ENCODE peak calls at places on chromosomes 6 and 20, in four cellular contexts. A is HepG2, R is GM12878, J is K562. W is an unnamed sample.

GRCh38 chr6:16725145-16725864 is 36.0 kb downstream of the ATXN1 start:
- DNase-seq in J (no peak), A (no peak), R (no peak), W (no peak)

GRCh38 chr20:24164360-24164759 is 175.8 kb upstream of the GGTLC1 start:
- DNase-seq in J (peak), A (peak), R (no peak), W (peak)

GRCh38 chr6:33718713-33719112 is 7.2 kb upstream of the UQCC2 start:
- DNase-seq in R (no peak), J (no peak), A (no peak), W (no peak)

GRCh38 chr6:155378724-155379123 is 64.4 kb upstream of the TFB1M start:
- DNase-seq in J (no peak), R (no peak), A (no peak), W (no peak)

GRCh38 chr20:14832630-14833029 is 495.2 kb upstream of the FLRT3 start:
- DNase-seq in R (peak), J (no peak), A (no peak), W (no peak)

GRCh38 chr6:18439581-18439980 is 52.4 kb downstream of the RNF144B start:
- DNase-seq in A (no peak), J (no peak), R (no peak), W (no peak)

GRCh38 chr6:40504274-40504673 is 82.9 kb downstream of the LRFN2 start:
- DNase-seq in J (no peak), R (no peak), A (no peak), W (no peak)

GRCh38 chr20:57652865-57653545 is 32.8 kb upstream of the ZBP1 start:
- DNase-seq in J (no peak), R (no peak), A (no peak), W (no peak)

GRCh38 chr6:137240168-137240567 is 21.0 kb upstream of the IFNGR1 start:
- DNase-seq in J (no peak), A (peak), R (no peak), W (no peak)

GRCh38 chr6:21981235-21981833 is 315.5 kb downstream of the PRL start:
- DNase-seq in J (no peak), R (no peak), A (no peak), W (no peak)

DNA sequence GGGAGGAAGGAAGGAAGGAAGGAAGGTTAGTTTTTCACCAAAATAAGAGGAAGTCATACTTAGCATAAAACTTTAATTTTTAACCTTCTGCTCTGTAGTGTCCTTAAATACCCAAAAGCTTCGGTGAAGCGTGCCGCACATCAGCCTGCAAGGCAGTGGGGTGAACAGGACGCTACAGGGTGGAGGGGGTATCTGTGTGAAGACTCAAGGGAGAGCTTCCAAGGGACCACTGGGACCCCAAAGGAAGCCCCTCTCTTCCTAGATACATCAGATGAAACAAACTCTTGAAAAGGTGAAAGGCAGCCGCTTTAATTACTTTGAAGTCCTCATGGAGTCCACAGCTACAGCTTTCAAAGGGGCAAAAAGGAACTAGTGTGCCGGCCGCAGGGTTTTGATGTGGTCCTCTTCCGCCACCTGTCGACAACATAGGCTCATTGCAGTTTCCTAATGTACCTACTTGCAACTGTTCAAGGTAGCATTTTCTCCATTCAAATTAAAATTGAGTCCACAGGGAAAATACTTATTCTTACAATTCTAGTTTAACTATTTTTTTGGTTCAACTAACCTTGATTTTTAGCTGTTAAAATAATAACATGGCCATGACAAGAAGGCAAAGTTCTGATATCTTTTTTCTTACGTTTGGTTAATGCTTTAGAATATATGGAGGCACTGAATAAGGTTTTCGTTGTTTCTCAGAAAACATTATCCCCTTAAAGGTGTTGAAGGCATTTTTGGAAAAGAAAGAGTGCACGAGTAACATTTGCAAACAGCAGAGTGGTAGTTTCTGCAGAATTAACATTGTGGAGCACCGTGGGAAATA is 135.0 kb upstream of the RIPOR2 start:
- DNase-seq in A (peak), R (peak), J (peak), W (peak)
- TF ChIP-seq POLR2AphosphoS5 in A (no peak), R (no peak), J (no peak), W (no peak)

DNA sequence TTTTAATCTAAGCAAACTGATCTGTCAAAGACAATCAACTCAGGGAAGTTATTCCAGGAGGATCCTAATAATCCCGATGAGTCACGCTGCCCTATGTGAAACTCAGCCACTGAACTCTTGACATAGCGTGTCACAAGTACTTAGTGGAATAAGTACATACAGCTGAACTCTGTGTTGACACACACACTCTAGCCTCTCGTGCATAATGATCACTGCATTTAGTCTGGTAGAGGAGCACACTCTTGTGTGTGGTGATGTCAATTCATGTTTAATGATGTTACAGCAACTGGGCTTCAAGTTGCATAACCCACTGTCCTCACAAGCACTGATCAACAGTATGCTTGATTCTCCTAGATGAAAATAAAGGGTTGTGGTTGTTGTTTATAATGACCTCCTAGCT is 148.3 kb downstream of the HACE1 start:
- DNase-seq in R (no peak), J (no peak), A (peak), W (no peak)
- TF ChIP-seq JUNB in R (no peak), J (no peak), A (no peak), W (no peak)

GRCh38 chr6:161080263-161080970 is 88.8 kb downstream of the MAP3K4 start:
- DNase-seq in A (no peak), J (no peak), R (no peak), W (no peak)
- TF ChIP-seq REST in A (no peak), J (no peak), R (no peak), W (no peak)

GRCh38 chr20:46074006-46074405 is 15.8 kb downstream of the NCOA5 start:
- DNase-seq in J (no peak), R (no peak), A (no peak), W (peak)

GRCh38 chr20:46081074-46081473 is 8.7 kb downstream of the NCOA5 start:
- DNase-seq in R (no peak), J (no peak), A (no peak), W (no peak)

GRCh38 chr20:46076806-46077205 is 13.0 kb downstream of the NCOA5 start:
- DNase-seq in A (no peak), R (no peak), J (no peak), W (no peak)

GRCh38 chr20:46078954-46079353 is 10.8 kb downstream of the NCOA5 start:
- DNase-seq in A (no peak), R (no peak), J (no peak), W (no peak)

DNA sequence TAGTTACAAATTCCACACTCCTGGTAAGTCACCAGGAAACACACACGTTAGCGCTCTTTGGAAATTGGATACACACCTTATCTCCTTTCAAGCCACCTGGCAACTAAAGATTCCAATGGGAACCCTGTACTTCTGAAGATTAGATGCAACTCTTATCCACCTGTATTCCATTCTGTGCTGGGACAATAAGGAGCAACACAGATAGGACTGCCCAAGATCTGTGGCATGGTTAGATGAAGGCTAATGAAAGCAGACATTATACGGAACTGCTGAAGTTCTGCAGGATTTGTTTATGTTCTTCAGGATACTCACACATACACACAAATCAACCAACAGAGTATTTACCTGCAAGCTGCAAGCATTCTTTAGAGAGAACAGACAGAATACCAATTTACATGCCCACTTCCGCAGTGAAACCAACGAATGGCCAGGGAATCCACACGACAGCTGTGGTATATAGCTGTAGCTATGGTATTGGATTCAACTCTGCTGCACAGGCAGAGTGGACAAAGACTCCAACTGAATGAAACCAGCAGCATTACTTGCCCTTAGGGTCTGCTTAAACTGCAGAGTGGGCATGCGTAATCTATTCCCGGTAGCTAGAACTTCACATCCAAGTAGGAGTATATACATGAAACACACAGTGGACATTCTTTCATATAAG is 12.0 kb downstream of the NCOA5 start:
- DNase-seq in J (no peak), R (no peak), A (no peak), W (no peak)
- TF ChIP-seq POLR2AphosphoS5 in J (no peak), R (no peak), A (no peak), W (no peak)

GRCh38 chr6:45827952-45828530 is 187.6 kb downstream of the CLIC5 start:
- DNase-seq in J (no peak), R (no peak), A (no peak), W (no peak)
- TF ChIP-seq JUNB in J (no peak), R (no peak), A (no peak), W (no peak)

GRCh38 chr6:90689172-90689571 is 102.3 kb upstream of the MAP3K7 start:
- DNase-seq in A (no peak), J (no peak), R (no peak), W (no peak)

GRCh38 chr6:90691823-90692222 is 105.0 kb upstream of the MAP3K7 start:
- DNase-seq in J (peak), R (no peak), A (no peak), W (peak)

GRCh38 chr6:90695316-90695715 is 108.4 kb upstream of the MAP3K7 start:
- DNase-seq in A (no peak), R (no peak), J (no peak), W (no peak)

GRCh38 chr6:90694802-90695201 is 107.9 kb upstream of the MAP3K7 start:
- DNase-seq in R (no peak), A (no peak), J (no peak), W (no peak)
- TF ChIP-seq REST in R (peak), A (peak), J (no peak), W (peak)

GRCh38 chr6:13398081-13398406 is 69.7 kb upstream of the TBC1D7 start:
- DNase-seq in R (no peak), A (no peak), J (no peak), W (no peak)
- TF ChIP-seq POLR2AphosphoS5 in R (no peak), A (no peak), J (no peak), W (no peak)

GRCh38 chr6:147204843-147205311 is 660 bp downstream of the STXBP5 start:
- DNase-seq in A (no peak), J (no peak), R (no peak), W (no peak)
- TF ChIP-seq JUNB in A (no peak), J (no peak), R (no peak), W (no peak)